ENCODE peak calls at places on chromosomes 11 and 22, in six cellular contexts. X is foreskin keratinocyte, A is body of pancreas, C is AG04450, W is ovary, O is breast epithelium. B is an unnamed sample.

GRCh38 chr11:100963375-100963774 is 166.2 kb downstream of the PGR start:
- DNase-seq in X (no peak), A (no peak), C (no peak), W (no peak), O (no peak), B (no peak)

GRCh38 chr11:74018331-74019005 is 9.6 kb upstream of the UCP3 start:
- DNase-seq in X (no peak), A (peak; percentile 90), C (peak; percentile 59), W (peak; percentile 86), O (peak; percentile 91), B (peak; percentile 96)

GRCh38 chr11:119375629-119376196 is 5.8 kb downstream of the USP2 start:
- DNase-seq in X (no peak), A (peak; percentile 66), C (no peak), W (peak; percentile 80), O (peak; percentile 55), B (peak; percentile 58)

GRCh38 chr11:100748153-100748552 is 61.1 kb downstream of the ARHGAP42 start:
- DNase-seq in X (no peak), A (no peak), C (no peak), W (no peak), O (no peak), B (no peak)

GRCh38 chr22:40498454-40499186 is 128.2 kb downstream of the SGSM3 start:
- DNase-seq in X (peak; percentile 99), A (no peak), C (peak; percentile 89), W (no peak), O (no peak), B (no peak)

GRCh38 chr11:104873252-104873651 is 25.0 kb downstream of the CASP12 start:
- DNase-seq in X (no peak), A (no peak), C (no peak), W (no peak), O (no peak), B (no peak)

GRCh38 chr11:100739636-100740035 is 52.5 kb downstream of the ARHGAP42 start:
- DNase-seq in X (no peak), A (no peak), C (peak; percentile 78), W (peak; percentile 17), O (no peak), B (no peak)

GRCh38 chr11:64876835-64877341 is 1.5 kb downstream of the EHD1 start:
- DNase-seq in X (no peak), A (peak; percentile 46), C (no peak), W (no peak), O (peak; percentile 69), B (peak; percentile 65)

GRCh38 chr11:107259826-107260225 is 197.8 kb downstream of the CWF19L2 start:
- DNase-seq in X (no peak), A (no peak), C (no peak), W (no peak), O (no peak), B (no peak)

GRCh38 chr11:61776561-61777075 is 15.8 kb downstream of the TMEM258 start:
- DNase-seq in X (peak; percentile 33), A (peak; percentile 86), C (peak; percentile 45), W (peak; percentile 71), O (no peak), B (peak; percentile 77)

GRCh38 chr11:76163289-76163880 is 42.9 kb downstream of the WNT11 start:
- DNase-seq in X (no peak), A (no peak), C (no peak), W (no peak), O (no peak), B (no peak)

GRCh38 chr22:36350751-36351594 is 36.8 kb downstream of the MYH9 start:
- DNase-seq in X (peak; percentile 53), A (peak; percentile 59), C (no peak), W (peak; percentile 76), O (no peak), B (peak; percentile 23)

GRCh38 chr11:20669833-20670684 is 673 bp downstream of the NELL1 start:
- DNase-seq in X (no peak), A (no peak), C (no peak), W (no peak), O (no peak), B (no peak)

GRCh38 chr11:134414036-134414731 is 2.1 kb upstream of the B3GAT1 start:
- DNase-seq in X (no peak), A (no peak), C (no peak), W (no peak), O (no peak), B (no peak)

GRCh38 chr22:44118645-44119315 is 61.9 kb upstream of the PARVG start:
- DNase-seq in X (no peak), A (no peak), C (no peak), W (no peak), O (no peak), B (no peak)

GRCh38 chr11:119509969-119510401 is 87.0 kb upstream of the THY1 start:
- DNase-seq in X (peak; percentile 85), A (no peak), C (peak; percentile 49), W (no peak), O (no peak), B (peak; percentile 23)

GRCh38 chr11:119671048-119671447 is 58.0 kb downstream of the NECTIN1 start:
- DNase-seq in X (no peak), A (peak; percentile 35), C (peak; percentile 88), W (peak; percentile 92), O (no peak), B (peak; percentile 45)

GRCh38 chr11:46336781-46337180 is 10.5 kb upstream of the DGKZ start:
- DNase-seq in X (no peak), A (no peak), C (no peak), W (no peak), O (no peak), B (no peak)

GRCh38 chr11:37689951-37690350 is 1091.9 kb upstream of the RAG2 start:
- DNase-seq in X (peak; percentile 7), A (no peak), C (no peak), W (no peak), O (no peak), B (no peak)

GRCh38 chr11:124656759-124657627 is 16.5 kb downstream of the SIAE start:
- DNase-seq in X (peak; percentile 25), A (no peak), C (no peak), W (no peak), O (no peak), B (no peak)

GRCh38 chr22:29202231-29203192 is 3.2 kb upstream of the EMID1 start:
- DNase-seq in X (peak; percentile 13), A (peak; percentile 25), C (no peak), W (no peak), O (no peak), B (peak; percentile 58)

GRCh38 chr11:35321111-35321510 is 98.2 kb downstream of the SLC1A2 start:
- DNase-seq in X (no peak), A (no peak), C (no peak), W (no peak), O (no peak), B (no peak)

GRCh38 chr22:45098056-45098455 is 65.7 kb upstream of the NUP50 start:
- DNase-seq in X (no peak), A (no peak), C (no peak), W (no peak), O (no peak), B (no peak)

GRCh38 chr11:69097263-69097662 is 48.5 kb downstream of the TPCN2 start:
- DNase-seq in X (no peak), A (no peak), C (no peak), W (no peak), O (no peak), B (no peak)

GRCh38 chr11:43904737-43905515 is 24.3 kb downstream of the ALKBH3 start:
- DNase-seq in X (peak; percentile 71), A (no peak), C (no peak), W (no peak), O (no peak), B (no peak)

GRCh38 chr22:29302681-29303465 is 3.6 kb upstream of the GAS2L1 start:
- DNase-seq in X (no peak), A (peak; percentile 55), C (no peak), W (no peak), O (no peak), B (no peak)

GRCh38 chr11:117748771-117749540 is 48.1 kb downstream of the DSCAML1 start:
- DNase-seq in X (no peak), A (no peak), C (no peak), W (no peak), O (no peak), B (peak; percentile 82)
- H3K27me3 ChIP-seq in X (peaks cover 12% of the 10 kb centered on the region), A (no peaks in the 10 kb centered on the region), C (peaks cover 5% of the 10 kb centered on the region), W (no peaks in the 10 kb centered on the region), O (no peaks in the 10 kb centered on the region), B (no peaks in the 10 kb centered on the region)

GRCh38 chr11:2136209-2136951 is 2.8 kb downstream of the IGF2 start:
- DNase-seq in X (no peak), A (no peak), C (no peak), W (no peak), O (no peak), B (no peak)
- H3K27me3 ChIP-seq in X (peaks cover 92% of the 10 kb centered on the region), A (no peaks in the 10 kb centered on the region), C (peaks cover 35% of the 10 kb centered on the region), W (no peaks in the 10 kb centered on the region), O (peaks cover 83% of the 10 kb centered on the region), B (peaks cover 53% of the 10 kb centered on the region)

GRCh38 chr11:2122907-2123627 is 16.1 kb downstream of the IGF2 start:
- DNase-seq in X (no peak), A (no peak), C (no peak), W (no peak), O (no peak), B (no peak)
- H3K27me3 ChIP-seq in X (peaks cover 35% of the 10 kb centered on the region), A (no peaks in the 10 kb centered on the region), C (no peaks in the 10 kb centered on the region), W (no peaks in the 10 kb centered on the region), O (peaks cover 28% of the 10 kb centered on the region), B (no peaks in the 10 kb centered on the region)

DNA sequence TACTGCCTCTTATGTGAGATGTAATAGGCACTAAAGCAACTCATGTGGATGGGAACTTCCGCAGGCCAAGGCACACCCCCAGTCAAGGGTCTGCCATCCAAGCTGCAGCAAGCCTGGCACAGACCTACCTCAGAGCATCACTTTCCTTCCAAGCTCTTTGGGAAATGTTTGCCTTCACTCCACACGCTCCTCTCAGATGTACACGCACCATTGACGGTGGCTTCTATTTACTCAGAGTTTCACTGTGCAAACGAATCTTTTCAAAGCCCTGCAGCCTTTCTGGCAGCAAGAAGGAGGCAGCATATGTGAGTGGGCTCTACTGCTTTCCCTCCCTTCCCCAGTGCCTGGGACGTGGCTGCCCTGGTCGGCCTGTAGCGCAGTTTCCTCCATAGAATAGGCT is 60.9 kb upstream of the USP47 start:
- DNase-seq in X (no peak), A (no peak), C (no peak), W (no peak), O (no peak), B (no peak)
- H3K27me3 ChIP-seq in X (peaks cover 34% of the 10 kb centered on the region), A (no peaks in the 10 kb centered on the region), C (peaks cover 32% of the 10 kb centered on the region), W (no peaks in the 10 kb centered on the region), O (no peaks in the 10 kb centered on the region), B (no peaks in the 10 kb centered on the region)